ENCODE peak calls at places on chromosomes 13 and 19, in four cellular contexts. U, X, T and A are unnamed samples.

GRCh38 chr19:51168571-51169282 is 26.6 kb downstream of the SIGLEC7 start:
- DNase-seq in T (no peak), U (no peak), X (no peak), A (no peak)

GRCh38 chr19:19444694-19445155 is 39.2 kb downstream of the GATAD2A start:
- DNase-seq in X (peak; percentile 57), T (peak; percentile 61), U (peak; percentile 40), A (peak; percentile 63)

GRCh38 chr19:6588508-6589345 is 2.2 kb downstream of the CD70 start:
- DNase-seq in U (no peak), X (no peak), T (no peak), A (no peak)

GRCh38 chr13:77001963-77002587 is 10.2 kb downstream of the CLN5 start:
- DNase-seq in X (no peak), T (no peak), U (no peak), A (no peak)

GRCh38 chr19:55305983-55306562 is 19.1 kb downstream of the TMEM150B start:
- DNase-seq in T (no peak), U (no peak), X (no peak), A (no peak)

GRCh38 chr19:11880598-11880997 is 7.0 kb upstream of the ZNF69 start:
- DNase-seq in X (no peak), T (no peak), U (no peak), A (no peak)

GRCh38 chr13:35767256-35767981 is 290.9 kb upstream of the MAB21L1 start:
- DNase-seq in X (no peak), T (no peak), U (no peak), A (no peak)

GRCh38 chr19:48890551-48890950 is 8.0 kb downstream of the TULP2 start:
- DNase-seq in X (no peak), U (no peak), T (no peak), A (no peak)

GRCh38 chr19:17944301-17944700 is 11.5 kb downstream of the CCDC124 start:
- DNase-seq in T (peak; percentile 73), U (peak; percentile 77), X (peak; percentile 88), A (peak; percentile 84)

GRCh38 chr19:48064509-48064908 is 20.6 kb upstream of the CABP5 start:
- DNase-seq in X (peak; percentile 22), U (peak; percentile 10), T (no peak), A (peak; percentile 58)